ENCODE peak calls at places on chromosomes 1 and 21, in seven cellular contexts. I is HFF-Myc, R is WTC11, A is NCI-H2081, P is A172, X is posterior vena cava, V is T-helper 1 cell. J is an unnamed sample.

GRCh38 chr1:205920159-205920558 is 23.1 kb downstream of the SLC26A9 start:
- DNase-seq in I (no peak), R (no peak), A (no peak), P (no peak), X (no peak), V (no peak), J (no peak)

GRCh38 chr1:242243472-242243871 is 244.6 kb upstream of the MAP1LC3C start:
- DNase-seq in I (no peak), R (no peak), A (no peak), P (peak; percentile 5), X (no peak), V (no peak), J (no peak)

GRCh38 chr21:16842716-16843115 is 670.1 kb upstream of the CXADR start:
- DNase-seq in I (peak; percentile 41), R (no peak), A (no peak), P (no peak), X (no peak), V (no peak), J (no peak)

GRCh38 chr1:8416857-8417256 is 98.9 kb downstream of the SLC45A1 start:
- DNase-seq in I (no peak), R (no peak), A (no peak), P (no peak), X (no peak), V (no peak), J (no peak)

GRCh38 chr1:23913212-23913880 is at the start of gene CNR2:
- DNase-seq in I (no peak), R (no peak), A (no peak), P (no peak), X (no peak), V (no peak), J (no peak)

GRCh38 chr1:89957063-89957462 is 37.8 kb upstream of the ZNF326 start:
- DNase-seq in I (no peak), R (no peak), A (no peak), P (no peak), X (no peak), V (no peak), J (no peak)

GRCh38 chr1:151238467-151238739 is 16.1 kb upstream of the PSMD4 start:
- DNase-seq in I (peak; percentile 92), R (no peak), A (no peak), P (peak; percentile 92), X (no peak), V (no peak), J (peak; percentile 24)

GRCh38 chr1:206808615-206809014 is 36.3 kb upstream of the IL10 start:
- DNase-seq in I (no peak), R (no peak), A (no peak), P (peak; percentile 42), X (no peak), V (peak; percentile 23), J (no peak)

GRCh38 chr1:157197906-157198435 is 59.8 kb upstream of the ETV3 start:
- DNase-seq in I (no peak), R (no peak), A (peak; percentile 15), P (no peak), X (no peak), V (no peak), J (no peak)

GRCh38 chr1:27393641-27394281 is 1.3 kb downstream of the GPR3 start:
- DNase-seq in I (no peak), R (no peak), A (no peak), P (no peak), X (no peak), V (no peak), J (no peak)

GRCh38 chr1:246048693-246049092 is 458.4 kb downstream of the SMYD3 start:
- DNase-seq in I (no peak), R (no peak), A (no peak), P (no peak), X (no peak), V (no peak), J (no peak)

GRCh38 chr1:217417363-217417762 is 213.5 kb downstream of the GPATCH2 start:
- DNase-seq in I (no peak), R (no peak), A (no peak), P (no peak), X (no peak), V (no peak), J (no peak)

GRCh38 chr1:17672226-17672625 is 82.9 kb upstream of the ACTL8 start:
- DNase-seq in I (no peak), R (no peak), A (no peak), P (no peak), X (no peak), V (no peak), J (no peak)

GRCh38 chr1:201538618-201539551 is at the start of gene NAV1:
- DNase-seq in I (no peak), R (peak; percentile 65), A (peak; percentile 55), P (peak; percentile 95), X (peak; percentile 93), V (no peak), J (no peak)

GRCh38 chr1:65097081-65097480 is 50.9 kb upstream of the AK4 start:
- DNase-seq in I (no peak), R (no peak), A (no peak), P (no peak), X (no peak), V (no peak), J (no peak)

GRCh38 chr21:44574457-44575306 is 1.2 kb downstream of the KRTAP10-4 start:
- DNase-seq in I (no peak), R (no peak), A (no peak), P (no peak), X (peak; percentile 74), V (no peak), J (no peak)

GRCh38 chr1:158179301-158180041 is 1.2 kb upstream of the CD1D start:
- DNase-seq in I (no peak), R (no peak), A (no peak), P (no peak), X (no peak), V (no peak), J (no peak)

GRCh38 chr1:192936313-192937018 is 122.7 kb downstream of the UCHL5 start:
- DNase-seq in I (no peak), R (no peak), A (no peak), P (no peak), X (no peak), V (no peak), J (no peak)